ENCODE peak calls at places on chromosomes 5 and 9, in six cellular contexts. One of them, this sample, is unnamed.

GRCh38 chr5:32722957-32723356 is 11.8 kb downstream of the NPR3 start:
- DNase-seq in gastrocnemius medialis: no peak
- DNase-seq in hepatocyte: no peak
- DNase-seq in A549: no peak
- DNase-seq in AG04450: no peak
- DNase-seq in lower lobe of right lung: no peak
- DNase-seq in this sample: no peak

GRCh38 chr5:157506981-157507780 is 47.2 kb downstream of the NIPAL4 start:
- DNase-seq in gastrocnemius medialis: no peak
- DNase-seq in A549: no peak
- DNase-seq in AG04450: no peak
- DNase-seq in hepatocyte: no peak
- DNase-seq in lower lobe of right lung: no peak
- DNase-seq in this sample: no peak

GRCh38 chr5:79512692-79513518 is 1.0 kb downstream of the HOMER1 start:
- DNase-seq in AG04450: no peak
- DNase-seq in hepatocyte: peak; percentile 38
- DNase-seq in lower lobe of right lung: no peak
- DNase-seq in A549: no peak
- DNase-seq in gastrocnemius medialis: peak; percentile 46
- DNase-seq in this sample: peak; percentile 19

GRCh38 chr9:88976186-88976887 is 14.9 kb upstream of the S1PR3 start:
- DNase-seq in A549: no peak
- DNase-seq in AG04450: no peak
- DNase-seq in gastrocnemius medialis: no peak
- DNase-seq in hepatocyte: no peak
- DNase-seq in lower lobe of right lung: no peak
- DNase-seq in this sample: no peak

GRCh38 chr9:114053246-114054005 is 24.7 kb downstream of the AMBP start:
- DNase-seq in hepatocyte: no peak
- DNase-seq in A549: no peak
- DNase-seq in AG04450: no peak
- DNase-seq in gastrocnemius medialis: no peak
- DNase-seq in lower lobe of right lung: no peak
- DNase-seq in this sample: no peak

GRCh38 chr5:124665035-124665434 is 81.4 kb downstream of the ZNF608 start:
- DNase-seq in AG04450: no peak
- DNase-seq in lower lobe of right lung: no peak
- DNase-seq in hepatocyte: no peak
- DNase-seq in gastrocnemius medialis: no peak
- DNase-seq in A549: no peak
- DNase-seq in this sample: no peak

GRCh38 chr5:765948-766631 is 18.4 kb downstream of the ZDHHC11B start:
- DNase-seq in AG04450: no peak
- DNase-seq in lower lobe of right lung: no peak
- DNase-seq in A549: no peak
- DNase-seq in gastrocnemius medialis: no peak
- DNase-seq in hepatocyte: no peak
- DNase-seq in this sample: no peak

GRCh38 chr9:23769307-23769935 is 56.6 kb downstream of the ELAVL2 start:
- DNase-seq in gastrocnemius medialis: no peak
- DNase-seq in A549: no peak
- DNase-seq in lower lobe of right lung: no peak
- DNase-seq in AG04450: peak; percentile 30
- DNase-seq in hepatocyte: peak; percentile 37
- DNase-seq in this sample: no peak

GRCh38 chr5:132483661-132484385 is 6.8 kb downstream of the IRF1 start:
- DNase-seq in hepatocyte: no peak
- DNase-seq in lower lobe of right lung: no peak
- DNase-seq in AG04450: no peak
- DNase-seq in gastrocnemius medialis: no peak
- DNase-seq in A549: no peak
- DNase-seq in this sample: no peak

GRCh38 chr5:1511037-1511436 is 12.7 kb downstream of the LPCAT1 start:
- DNase-seq in hepatocyte: no peak
- DNase-seq in lower lobe of right lung: no peak
- DNase-seq in gastrocnemius medialis: no peak
- DNase-seq in AG04450: no peak
- DNase-seq in A549: no peak
- DNase-seq in this sample: peak; percentile 7

GRCh38 chr5:167745868-167746267 is 545.6 kb upstream of the WWC1 start:
- DNase-seq in hepatocyte: no peak
- DNase-seq in lower lobe of right lung: no peak
- DNase-seq in gastrocnemius medialis: no peak
- DNase-seq in A549: no peak
- DNase-seq in AG04450: no peak
- DNase-seq in this sample: no peak

GRCh38 chr5:56060276-56061110 is 65.7 kb upstream of the IL6ST start:
- DNase-seq in A549: no peak
- DNase-seq in hepatocyte: no peak
- DNase-seq in AG04450: no peak
- DNase-seq in gastrocnemius medialis: no peak
- DNase-seq in lower lobe of right lung: no peak
- DNase-seq in this sample: no peak

GRCh38 chr5:6447384-6448140 is 1.1 kb upstream of the UBE2QL1 start:
- DNase-seq in lower lobe of right lung: no peak
- DNase-seq in hepatocyte: no peak
- DNase-seq in AG04450: no peak
- DNase-seq in A549: no peak
- DNase-seq in gastrocnemius medialis: no peak
- DNase-seq in this sample: no peak

GRCh38 chr5:6448141-6448491 is 543 bp upstream of the UBE2QL1 start:
- DNase-seq in gastrocnemius medialis: no peak
- DNase-seq in hepatocyte: no peak
- DNase-seq in AG04450: no peak
- DNase-seq in A549: no peak
- DNase-seq in lower lobe of right lung: no peak
- DNase-seq in this sample: no peak

GRCh38 chr5:6450235-6450860 is 1.7 kb downstream of the UBE2QL1 start:
- DNase-seq in hepatocyte: no peak
- DNase-seq in A549: no peak
- DNase-seq in gastrocnemius medialis: no peak
- DNase-seq in AG04450: no peak
- DNase-seq in lower lobe of right lung: no peak
- DNase-seq in this sample: no peak

GRCh38 chr5:6449465-6450158 is 953 bp downstream of the UBE2QL1 start:
- DNase-seq in AG04450: no peak
- DNase-seq in lower lobe of right lung: no peak
- DNase-seq in A549: no peak
- DNase-seq in hepatocyte: no peak
- DNase-seq in gastrocnemius medialis: no peak
- DNase-seq in this sample: no peak

DNA sequence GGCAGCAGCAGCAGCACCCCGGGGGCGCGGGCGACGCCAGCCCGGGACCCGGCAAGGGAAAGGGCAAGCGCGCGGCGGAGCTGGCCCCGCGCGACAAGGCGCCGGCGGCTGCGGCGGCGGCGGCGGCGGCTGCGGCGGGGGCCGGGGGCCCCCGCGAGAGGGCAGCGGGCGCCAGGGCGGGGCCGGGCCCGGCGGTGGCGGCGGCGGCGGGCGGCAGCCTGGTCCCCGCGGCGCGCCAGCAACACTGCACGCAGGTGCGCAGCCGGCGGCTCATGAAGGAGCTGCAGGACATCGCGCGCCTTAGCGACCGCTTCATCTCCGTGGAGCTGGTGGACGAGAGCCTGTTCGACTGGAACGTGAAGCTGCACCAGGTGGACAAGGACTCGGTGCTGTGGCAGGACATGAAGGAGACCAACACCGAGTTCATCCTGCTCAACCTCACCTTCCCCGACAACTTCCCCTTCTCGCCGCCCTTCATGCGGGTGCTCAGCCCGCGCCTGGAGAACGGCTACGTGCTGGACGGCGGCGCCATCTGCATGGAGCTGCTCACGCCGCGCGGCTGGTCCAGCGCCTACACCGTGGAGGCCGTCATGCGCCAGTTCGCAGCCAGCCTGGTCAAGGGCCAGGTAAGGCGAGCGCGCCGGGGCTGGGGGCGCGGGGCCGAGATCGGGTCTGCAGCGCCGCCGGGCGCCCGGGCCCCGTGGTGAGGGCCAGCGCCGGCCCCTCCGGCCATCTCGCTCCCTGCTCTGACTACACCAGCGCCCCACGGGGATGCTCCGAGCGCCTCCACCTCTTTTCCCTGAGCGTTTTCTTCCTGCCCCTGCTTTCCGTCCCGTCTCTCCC is at the start of gene UBE2QL1:
- DNase-seq in lower lobe of right lung: no peak
- DNase-seq in gastrocnemius medialis: no peak
- DNase-seq in AG04450: no peak
- DNase-seq in A549: peak; percentile 42
- DNase-seq in hepatocyte: peak; percentile 30
- DNase-seq in this sample: peak; percentile 56
- H3K27ac ChIP-seq in lower lobe of right lung: no peak within 1 kb of the TSS
- H3K27ac ChIP-seq in gastrocnemius medialis: peak within 1 kb of the TSS; percentile 97
- H3K27ac ChIP-seq in AG04450: no peak within 1 kb of the TSS
- H3K27ac ChIP-seq in A549: no peak within 1 kb of the TSS
- H3K27ac ChIP-seq in hepatocyte: no peak within 1 kb of the TSS
- H3K27ac ChIP-seq in this sample: no peak within 1 kb of the TSS

DNA sequence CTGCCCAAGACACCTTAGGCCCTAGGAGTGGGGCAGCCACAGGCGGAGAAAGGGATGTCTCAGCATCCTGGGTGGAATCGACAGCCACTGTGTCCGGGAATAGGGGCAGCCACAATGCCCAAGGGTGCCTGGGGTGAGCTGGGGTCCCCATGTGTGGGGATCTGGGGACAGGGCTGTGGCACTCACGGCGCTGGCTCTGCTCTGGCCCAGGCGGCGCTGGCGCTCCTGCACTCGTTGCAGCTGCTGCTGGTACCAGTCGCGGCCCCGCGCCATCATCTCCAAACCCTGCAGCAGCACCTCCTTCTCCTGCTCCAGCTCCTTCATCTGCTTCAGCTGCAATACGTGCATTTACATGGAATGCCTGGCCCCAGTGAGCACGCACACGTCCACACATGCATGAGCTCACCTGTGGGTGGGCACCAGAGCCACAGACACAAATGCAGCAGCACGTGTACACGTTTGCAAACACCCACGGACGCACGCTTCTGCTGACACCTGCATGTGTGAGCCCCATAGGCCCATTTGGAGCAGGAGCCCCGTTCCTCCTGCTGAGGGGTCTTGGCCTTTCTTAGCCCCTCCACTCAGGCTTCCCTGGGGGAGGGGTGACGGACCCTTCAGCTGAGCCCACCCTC is 4.9 kb downstream of the SAPCD2 start:
- DNase-seq in hepatocyte: no peak
- DNase-seq in gastrocnemius medialis: no peak
- DNase-seq in AG04450: no peak
- DNase-seq in lower lobe of right lung: no peak
- DNase-seq in A549: no peak
- DNase-seq in this sample: no peak
- H3K4me3 ChIP-seq in hepatocyte: no peak overlapping the region
- H3K4me3 ChIP-seq in gastrocnemius medialis: no peak overlapping the region
- H3K4me3 ChIP-seq in AG04450: no peak overlapping the region
- H3K4me3 ChIP-seq in lower lobe of right lung: no peak overlapping the region
- H3K4me3 ChIP-seq in A549: no peak overlapping the region
- H3K4me3 ChIP-seq in this sample: no peak overlapping the region

GRCh38 chr9:118331622-118332045 is 627.4 kb downstream of the TLR4 start:
- DNase-seq in gastrocnemius medialis: no peak
- DNase-seq in lower lobe of right lung: no peak
- DNase-seq in AG04450: no peak
- DNase-seq in A549: peak; percentile 89
- DNase-seq in hepatocyte: peak; percentile 59
- DNase-seq in this sample: no peak

GRCh38 chr9:118326326-118326725 is 622.1 kb downstream of the TLR4 start:
- DNase-seq in lower lobe of right lung: no peak
- DNase-seq in A549: no peak
- DNase-seq in hepatocyte: no peak
- DNase-seq in AG04450: no peak
- DNase-seq in gastrocnemius medialis: no peak
- DNase-seq in this sample: no peak

GRCh38 chr9:118336167-118336951 is 632.2 kb downstream of the TLR4 start:
- DNase-seq in gastrocnemius medialis: no peak
- DNase-seq in AG04450: no peak
- DNase-seq in A549: peak; percentile 20
- DNase-seq in lower lobe of right lung: no peak
- DNase-seq in hepatocyte: no peak
- DNase-seq in this sample: no peak

GRCh38 chr9:118325757-118326156 is 621.6 kb downstream of the TLR4 start:
- DNase-seq in A549: no peak
- DNase-seq in lower lobe of right lung: no peak
- DNase-seq in gastrocnemius medialis: no peak
- DNase-seq in AG04450: no peak
- DNase-seq in hepatocyte: no peak
- DNase-seq in this sample: no peak

DNA sequence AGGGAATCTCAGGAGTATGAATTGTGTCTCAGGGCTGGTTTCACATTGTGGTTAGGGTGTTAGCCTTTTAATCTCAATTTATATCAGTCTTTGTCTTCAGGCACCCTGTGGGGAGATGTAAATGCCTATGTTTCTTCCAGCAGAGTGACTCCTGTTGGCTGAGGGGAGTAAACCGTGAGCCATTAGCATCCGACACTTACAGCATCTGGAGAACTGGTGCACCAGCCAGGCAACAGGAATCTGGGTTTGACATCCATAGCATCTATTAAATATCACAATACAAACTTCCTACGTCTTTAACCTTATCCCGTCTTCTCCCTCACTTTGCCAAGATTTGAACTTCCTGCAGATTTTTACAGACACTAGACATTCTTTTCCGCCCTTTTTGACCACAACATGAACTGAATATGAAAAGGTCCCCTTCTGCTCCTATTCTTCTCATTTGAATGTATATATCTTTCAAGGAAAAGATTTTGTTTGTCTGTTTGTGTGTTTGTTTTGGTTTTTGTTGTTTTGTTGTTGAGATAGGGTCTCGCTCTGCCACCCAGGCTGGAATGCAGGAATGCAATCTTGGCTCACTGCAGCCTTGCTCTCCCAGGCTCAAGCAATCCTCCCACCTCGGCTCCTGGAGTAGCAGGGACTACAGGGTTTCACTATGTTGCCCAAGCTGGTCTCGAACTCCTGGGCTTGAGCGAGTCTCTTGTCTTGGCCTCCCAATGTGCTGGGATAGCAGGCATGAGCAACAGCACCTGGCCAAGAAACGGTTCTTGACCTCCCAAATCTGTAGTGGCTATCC is 626.2 kb downstream of the TLR4 start:
- DNase-seq in hepatocyte: no peak
- DNase-seq in gastrocnemius medialis: no peak
- DNase-seq in A549: no peak
- DNase-seq in lower lobe of right lung: no peak
- DNase-seq in AG04450: no peak
- DNase-seq in this sample: no peak
- H3K9me3 ChIP-seq in hepatocyte: no peaks in the 10 kb centered on the region
- H3K9me3 ChIP-seq in gastrocnemius medialis: no peaks in the 10 kb centered on the region
- H3K9me3 ChIP-seq in A549: peaks cover 3% of the 10 kb centered on the region
- H3K9me3 ChIP-seq in lower lobe of right lung: no peaks in the 10 kb centered on the region
- H3K9me3 ChIP-seq in AG04450: peaks cover 3% of the 10 kb centered on the region
- H3K9me3 ChIP-seq in this sample: no peaks in the 10 kb centered on the region

DNA sequence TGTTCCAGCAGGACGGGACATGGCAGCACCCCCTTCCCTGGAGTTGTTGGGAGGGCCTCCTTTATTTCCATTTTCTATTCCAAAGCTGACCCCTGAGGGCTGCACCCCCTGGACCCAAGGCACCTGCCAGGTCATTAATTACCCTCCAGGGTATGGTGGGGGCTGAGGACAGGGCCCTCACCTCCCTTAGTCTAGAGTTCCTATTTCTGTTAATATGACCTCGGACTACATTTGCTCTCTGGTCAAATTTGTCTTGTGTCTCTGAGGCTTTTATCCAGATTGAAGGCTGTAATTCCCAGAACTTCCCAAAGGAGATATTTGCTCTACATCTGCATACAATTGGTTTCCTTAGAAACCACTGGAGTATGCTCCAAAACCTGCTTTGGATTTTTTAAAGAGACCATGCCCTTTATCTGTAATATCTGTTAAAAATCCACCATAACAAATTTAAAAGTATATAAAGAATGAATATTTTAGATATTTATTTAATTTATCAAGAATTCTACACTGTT is 16.8 kb downstream of the PHF2 start:
- DNase-seq in AG04450: no peak
- DNase-seq in lower lobe of right lung: no peak
- DNase-seq in hepatocyte: no peak
- DNase-seq in A549: no peak
- DNase-seq in gastrocnemius medialis: no peak
- DNase-seq in this sample: no peak
- H3K27ac ChIP-seq in AG04450: no peak overlapping the region
- H3K27ac ChIP-seq in lower lobe of right lung: peak overlapping the region; percentile 31
- H3K27ac ChIP-seq in hepatocyte: peak overlapping the region; percentile 71
- H3K27ac ChIP-seq in A549: no peak overlapping the region
- H3K27ac ChIP-seq in gastrocnemius medialis: no peak overlapping the region
- H3K27ac ChIP-seq in this sample: no peak overlapping the region